ENCODE peak calls at places on chromosomes 2 and 18, in nine cellular contexts. X, I, U, E, S, R, A, N and K are unnamed samples.

GRCh38 chr2:133986076-133986837 is 267.6 kb upstream of the MGAT5 start:
- DNase-seq in S (peak), E (no peak), R (no peak), N (no peak), A (no peak), I (no peak), X (no peak), U (peak), K (no peak)

GRCh38 chr2:9178905-9179571 is 27.6 kb upstream of the ASAP2 start:
- DNase-seq in S (no peak), A (no peak), E (peak), U (no peak), R (no peak), I (peak), X (no peak), N (no peak), K (no peak)

GRCh38 chr2:43230481-43230880 is 4.1 kb upstream of the ZFP36L2 start:
- DNase-seq in E (no peak), X (no peak), I (no peak), R (no peak), U (no peak), A (peak), N (no peak), S (no peak), K (no peak)

GRCh38 chr2:224518806-224519580 is 66.2 kb downstream of the CUL3 start:
- DNase-seq in A (no peak), R (no peak), U (no peak), S (no peak), N (no peak), E (no peak), I (no peak), X (no peak), K (no peak)

GRCh38 chr18:78494204-78494603 is 485.4 kb upstream of the SALL3 start:
- DNase-seq in I (no peak), R (no peak), A (no peak), N (no peak), S (no peak), U (no peak), E (no peak), X (no peak), K (no peak)

GRCh38 chr2:98927059-98927458 is 9.0 kb downstream of the CRACDL start:
- DNase-seq in A (no peak), E (no peak), X (no peak), I (no peak), R (no peak), U (no peak), S (no peak), N (no peak), K (no peak)

GRCh38 chr2:196925768-196926561 is 542 bp downstream of the PGAP1 start:
- DNase-seq in X (no peak), A (peak), I (no peak), N (peak), S (peak), R (no peak), U (peak), E (peak), K (peak)

GRCh38 chr18:32378705-32379104 is 92.0 kb downstream of the GAREM1 start:
- DNase-seq in I (no peak), X (no peak), N (no peak), S (no peak), R (no peak), E (peak), U (no peak), A (no peak), K (no peak)

GRCh38 chr2:24588294-24588693 is 97.2 kb downstream of the NCOA1 start:
- DNase-seq in X (no peak), E (no peak), I (no peak), A (no peak), U (peak), R (no peak), N (no peak), S (no peak), K (no peak)

GRCh38 chr18:69830189-69830588 is 117.5 kb downstream of the CD226 start:
- DNase-seq in S (no peak), U (no peak), X (no peak), I (no peak), A (no peak), R (no peak), N (no peak), E (no peak), K (no peak)

GRCh38 chr18:48959921-48960920 is 9.5 kb upstream of the SMAD7 start:
- DNase-seq in U (no peak), S (no peak), A (peak), I (no peak), E (no peak), N (no peak), X (no peak), R (no peak), K (no peak)

GRCh38 chr18:9878783-9879242 is 7.0 kb upstream of the TXNDC2 start:
- DNase-seq in N (no peak), S (no peak), A (no peak), U (no peak), R (no peak), I (no peak), E (no peak), X (no peak), K (no peak)

GRCh38 chr2:213152065-213152794 is 818 bp upstream of the IKZF2 start:
- DNase-seq in U (peak), X (peak), N (peak), S (peak), A (peak), R (peak), I (no peak), E (peak), K (no peak)

GRCh38 chr2:158025263-158025996 is 76.2 kb upstream of the UPP2 start:
- DNase-seq in S (no peak), A (no peak), U (no peak), I (no peak), E (peak), N (peak), R (no peak), X (no peak), K (no peak)

GRCh38 chr2:10019174-10019971 is 24.0 kb upstream of the KLF11 start:
- DNase-seq in R (peak), N (no peak), I (no peak), S (no peak), E (peak), A (no peak), U (no peak), X (no peak), K (no peak)

GRCh38 chr2:148876190-148876588 is 1.2 kb downstream of the KIF5C start:
- DNase-seq in X (no peak), S (no peak), A (peak), E (no peak), U (no peak), I (no peak), N (peak), R (no peak), K (no peak)

GRCh38 chr18:33744032-33744697 is 166.1 kb downstream of the ASXL3 start:
- DNase-seq in U (no peak), S (no peak), E (no peak), X (no peak), N (no peak), I (no peak), R (no peak), A (peak), K (no peak)

GRCh38 chr2:62396880-62397279 is 109.1 kb downstream of the TMEM17 start:
- DNase-seq in A (no peak), X (no peak), U (no peak), E (no peak), I (no peak), S (no peak), R (no peak), N (no peak), K (no peak)

GRCh38 chr2:218010116-218010837 is 7.5 kb upstream of the TNS1 start:
- DNase-seq in S (peak), U (peak), E (no peak), I (no peak), R (no peak), X (no peak), A (peak), N (peak), K (no peak)

GRCh38 chr2:100752628-100753333 is 67.2 kb upstream of the NPAS2 start:
- DNase-seq in I (no peak), E (peak), U (no peak), X (no peak), R (peak), A (no peak), S (peak), N (no peak), K (no peak)

GRCh38 chr2:32474391-32474790 is 117.6 kb downstream of the BIRC6 start:
- DNase-seq in I (no peak), X (no peak), R (no peak), S (no peak), A (no peak), E (no peak), U (no peak), N (no peak), K (no peak)

GRCh38 chr2:2181505-2181904 is 149.6 kb downstream of the MYT1L start:
- DNase-seq in E (no peak), U (no peak), R (no peak), I (no peak), X (no peak), A (no peak), S (no peak), N (peak), K (no peak)

GRCh38 chr2:120482334-120482733 is 136.4 kb downstream of the INHBB start:
- DNase-seq in U (no peak), E (no peak), A (no peak), N (no peak), X (no peak), R (no peak), S (no peak), I (no peak), K (no peak)

GRCh38 chr2:65435625-65436168 is 3.3 kb upstream of the SPRED2 start:
- DNase-seq in N (peak), E (peak), I (no peak), A (peak), R (peak), X (peak), U (peak), S (peak), K (peak)

GRCh38 chr18:49564435-49564834 is 2.6 kb downstream of the LIPG start:
- DNase-seq in A (no peak), R (no peak), U (no peak), X (no peak), N (no peak), I (no peak), S (no peak), E (no peak), K (no peak)

GRCh38 chr2:65039640-65040039 is 16.6 kb upstream of the CEP68 start:
- DNase-seq in X (no peak), N (no peak), U (no peak), I (no peak), A (no peak), R (no peak), E (no peak), S (no peak), K (no peak)

GRCh38 chr2:152491139-152491472 is 156.1 kb downstream of the FMNL2 start:
- DNase-seq in N (no peak), I (no peak), A (no peak), R (no peak), S (no peak), U (no peak), E (no peak), X (no peak), K (no peak)

GRCh38 chr2:189943009-189943408 is 119.5 kb downstream of the MSTN start:
- DNase-seq in R (no peak), S (no peak), U (no peak), X (no peak), I (no peak), E (no peak), A (no peak), N (no peak), K (no peak)

GRCh38 chr2:229409751-229410181 is 138.7 kb upstream of the PID1 start:
- DNase-seq in I (no peak), E (no peak), U (no peak), S (no peak), R (no peak), A (peak), N (no peak), X (no peak), K (no peak)
- H3K27ac ChIP-seq in I (no peak), E (no peak), U (no peak), S (peak), R (no peak), A (no peak), N (no peak), X (no peak), K (peak)

DNA sequence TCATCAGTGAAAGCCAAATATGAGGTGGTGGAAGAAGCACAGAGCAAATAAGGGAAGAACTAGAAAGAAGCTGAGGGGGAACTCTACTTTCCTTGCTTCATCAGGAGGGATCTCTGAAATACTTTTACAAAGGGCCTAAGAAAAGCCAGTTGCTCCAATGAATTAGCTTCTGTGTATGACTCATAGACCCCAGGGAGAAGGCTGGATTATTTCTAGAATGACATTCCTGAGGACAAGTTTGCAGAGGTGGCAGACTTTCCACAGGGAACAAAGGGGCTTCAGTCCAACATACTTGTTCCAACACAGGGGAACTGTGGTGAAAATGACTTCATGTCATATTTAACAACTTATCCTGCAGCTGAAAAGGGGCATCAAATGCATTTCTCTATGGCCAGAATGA is 29.0 kb downstream of the DOK1 start:
- DNase-seq in N (no peak), X (peak), S (peak), A (peak), E (peak), U (no peak), R (no peak), I (no peak), K (no peak)
- TF ChIP-seq REST in N (no peak), X (no peak), S (no peak), A (no peak), E (no peak), U (no peak), R (no peak), I (no peak), K (no peak)

GRCh38 chr2:180599804-180600203 is 380.6 kb upstream of the UBE2E3 start:
- DNase-seq in X (no peak), E (no peak), R (no peak), N (peak), U (no peak), I (no peak), S (no peak), A (no peak), K (no peak)

GRCh38 chr2:180607501-180608060 is 372.8 kb upstream of the UBE2E3 start:
- DNase-seq in X (no peak), I (no peak), S (no peak), E (peak), R (no peak), A (no peak), N (no peak), U (no peak), K (no peak)

GRCh38 chr2:180601016-180601415 is 379.4 kb upstream of the UBE2E3 start:
- DNase-seq in N (no peak), A (no peak), S (no peak), U (no peak), I (no peak), X (no peak), R (no peak), E (no peak), K (no peak)

GRCh38 chr2:180604077-180604476 is 376.3 kb upstream of the UBE2E3 start:
- DNase-seq in R (no peak), U (no peak), X (peak), E (peak), I (no peak), A (peak), S (no peak), N (no peak), K (no peak)
- TF ChIP-seq CTCF in R (no peak), U (peak), X (peak), E (peak), I (peak), A (peak), S (no peak), N (peak), K (peak)

GRCh38 chr2:172680595-172681176 is 55.0 kb upstream of the RAPGEF4 start:
- DNase-seq in U (no peak), R (no peak), E (no peak), I (no peak), X (no peak), S (no peak), A (no peak), N (no peak), K (no peak)
- H3K27ac ChIP-seq in U (no peak), R (no peak), E (no peak), I (no peak), X (no peak), S (no peak), A (no peak), N (no peak), K (no peak)

DNA sequence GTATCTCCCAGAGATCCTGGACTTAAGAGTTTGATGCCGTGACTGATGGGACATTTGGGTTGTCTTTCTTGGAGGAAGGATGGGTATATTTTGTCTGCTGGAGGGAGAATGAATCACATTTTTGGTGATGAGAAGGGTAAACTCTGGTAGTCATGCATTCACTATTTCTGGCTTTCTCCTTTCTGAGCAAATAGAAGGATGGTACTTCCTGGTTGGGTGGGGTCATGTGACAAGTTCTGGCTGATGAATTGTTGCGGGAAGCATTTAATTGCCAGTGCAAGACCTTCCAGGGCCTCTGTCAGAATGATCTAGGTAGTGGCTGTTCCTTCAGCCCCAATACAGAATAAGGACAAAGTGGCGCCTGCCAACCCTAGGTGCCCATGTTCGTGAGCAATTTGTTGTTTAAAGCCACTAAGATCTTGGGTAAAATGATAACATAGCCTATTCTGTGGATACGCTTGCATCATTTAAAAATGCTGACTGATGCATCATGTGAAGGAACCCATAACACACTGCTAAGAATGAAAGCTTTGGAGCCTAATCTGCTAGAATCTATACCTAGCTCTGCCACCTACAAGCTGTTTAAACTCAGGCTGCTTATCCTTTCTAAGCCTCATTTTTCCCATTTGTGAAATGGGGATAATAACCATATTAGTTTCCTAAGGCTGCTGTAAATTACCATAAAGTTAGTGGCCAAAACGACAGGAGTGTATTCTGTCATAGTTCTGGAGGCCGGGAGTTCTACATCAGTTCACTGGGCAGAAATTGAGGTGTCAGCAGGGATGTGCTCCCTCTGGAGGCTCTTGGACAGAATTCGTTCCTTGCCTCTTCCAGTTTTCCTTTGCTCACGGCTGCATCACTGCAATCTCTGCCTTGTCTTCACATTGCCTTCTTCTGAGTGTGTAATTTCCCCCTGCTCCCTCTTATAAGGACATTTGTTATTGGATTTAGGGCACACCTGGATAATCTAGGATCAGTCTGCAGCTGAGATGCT is 281.3 kb downstream of the AGPS start:
- DNase-seq in A (peak), U (no peak), N (no peak), X (no peak), S (no peak), E (peak), I (no peak), R (no peak), K (no peak)
- TF ChIP-seq REST in A (no peak), U (no peak), N (no peak), X (no peak), S (no peak), E (no peak), I (no peak), R (no peak), K (no peak)

GRCh38 chr2:128468186-128468585 is 149.5 kb upstream of the HS6ST1 start:
- DNase-seq in R (no peak), N (no peak), U (no peak), X (no peak), A (no peak), I (no peak), E (no peak), S (no peak), K (no peak)

GRCh38 chr2:128466377-128467175 is 147.9 kb upstream of the HS6ST1 start:
- DNase-seq in R (no peak), U (no peak), E (no peak), A (no peak), S (no peak), N (no peak), X (no peak), I (no peak), K (no peak)

GRCh38 chr2:128469875-128470274 is 151.2 kb upstream of the HS6ST1 start:
- DNase-seq in A (no peak), U (no peak), S (no peak), I (no peak), X (no peak), R (no peak), E (no peak), N (no peak), K (no peak)

GRCh38 chr2:128467321-128467901 is 148.7 kb upstream of the HS6ST1 start:
- DNase-seq in R (no peak), E (no peak), N (no peak), A (no peak), X (no peak), S (no peak), I (no peak), U (no peak), K (no peak)

GRCh38 chr2:128469203-128469602 is 150.5 kb upstream of the HS6ST1 start:
- DNase-seq in N (no peak), U (peak), A (no peak), I (no peak), E (no peak), X (peak), R (peak), S (no peak), K (no peak)
- TF ChIP-seq CTCF in N (peak), U (peak), A (peak), I (peak), E (peak), X (peak), R (peak), S (no peak), K (no peak)

GRCh38 chr18:63407734-63408133 is 14.5 kb downstream of the VPS4B start:
- DNase-seq in A (no peak), R (no peak), X (no peak), S (no peak), N (no peak), U (no peak), I (no peak), E (no peak), K (no peak)

GRCh38 chr18:63412949-63413348 is 9.3 kb downstream of the VPS4B start:
- DNase-seq in U (no peak), S (no peak), A (no peak), N (no peak), R (no peak), I (no peak), X (no peak), E (no peak), K (no peak)

GRCh38 chr18:63410792-63411191 is 11.5 kb downstream of the VPS4B start:
- DNase-seq in S (no peak), A (no peak), I (no peak), X (no peak), N (no peak), E (peak), R (no peak), U (no peak), K (no peak)

GRCh38 chr18:63405986-63406385 is 16.3 kb downstream of the VPS4B start:
- DNase-seq in U (no peak), I (no peak), S (no peak), A (no peak), N (no peak), E (no peak), R (no peak), X (no peak), K (no peak)

GRCh38 chr18:63409301-63409700 is 13.0 kb downstream of the VPS4B start:
- DNase-seq in X (no peak), A (no peak), U (no peak), I (no peak), S (no peak), N (no peak), R (no peak), E (no peak), K (no peak)
- H3K27ac ChIP-seq in X (no peak), A (no peak), U (no peak), I (no peak), S (no peak), N (no peak), R (no peak), E (no peak), K (no peak)